ENCODE peak calls at places on chromosomes 13 and 19, in five cellular contexts. One of them, this sample, is unnamed.
A peak's percentile ranks its signal among the peaks of the same experiment; 100 is the strongest.

GRCh38 chr19:44590245-44591059 is 22.9 kb upstream of the IGSF23 start:
- DNase-seq in brain microvascular endothelial cell: no peak
- DNase-seq in colonic mucosa: no peak
- DNase-seq in GM23248: no peak
- DNase-seq in transverse colon: no peak
- DNase-seq in this sample: peak; percentile 19

GRCh38 chr19:10379880-10380310 is 477 bp downstream of the TYK2 start:
- DNase-seq in colonic mucosa: no peak
- DNase-seq in GM23248: peak; percentile 41
- DNase-seq in brain microvascular endothelial cell: no peak
- DNase-seq in transverse colon: no peak
- DNase-seq in this sample: no peak

GRCh38 chr19:37699057-37699456 is 20.5 kb downstream of the ZNF607 start:
- DNase-seq in GM23248: no peak
- DNase-seq in colonic mucosa: no peak
- DNase-seq in brain microvascular endothelial cell: no peak
- DNase-seq in transverse colon: no peak
- DNase-seq in this sample: no peak

GRCh38 chr19:37855098-37855497 is 51.3 kb downstream of the WDR87 start:
- DNase-seq in colonic mucosa: peak; percentile 39
- DNase-seq in GM23248: peak; percentile 4
- DNase-seq in transverse colon: peak; percentile 8
- DNase-seq in brain microvascular endothelial cell: peak; percentile 2
- DNase-seq in this sample: no peak

GRCh38 chr19:17479325-17479791 is 9.0 kb downstream of the SLC27A1 start:
- DNase-seq in brain microvascular endothelial cell: peak; percentile 81
- DNase-seq in GM23248: peak; percentile 94
- DNase-seq in transverse colon: no peak
- DNase-seq in colonic mucosa: no peak
- DNase-seq in this sample: no peak

GRCh38 chr13:65907656-65908441 is 1322.3 kb downstream of the PCDH9 start:
- DNase-seq in GM23248: no peak
- DNase-seq in transverse colon: no peak
- DNase-seq in brain microvascular endothelial cell: peak; percentile 66
- DNase-seq in colonic mucosa: no peak
- DNase-seq in this sample: no peak

GRCh38 chr19:53158119-53158656 is 665 bp downstream of the ZNF347 start:
- DNase-seq in brain microvascular endothelial cell: no peak
- DNase-seq in transverse colon: peak; percentile 39
- DNase-seq in colonic mucosa: peak; percentile 52
- DNase-seq in GM23248: peak; percentile 69
- DNase-seq in this sample: peak; percentile 12

GRCh38 chr13:28449826-28450773 is 44.8 kb downstream of the FLT1 start:
- DNase-seq in colonic mucosa: no peak
- DNase-seq in brain microvascular endothelial cell: no peak
- DNase-seq in transverse colon: no peak
- DNase-seq in GM23248: peak; percentile 30
- DNase-seq in this sample: no peak

GRCh38 chr19:48739835-48740704 is at the start of gene RASIP1:
- DNase-seq in GM23248: no peak
- DNase-seq in brain microvascular endothelial cell: no peak
- DNase-seq in colonic mucosa: no peak
- DNase-seq in transverse colon: no peak
- DNase-seq in this sample: no peak
- H3K27ac ChIP-seq in GM23248: no peak within 1 kb of the TSS
- H3K27ac ChIP-seq in brain microvascular endothelial cell: no peak within 1 kb of the TSS
- H3K27ac ChIP-seq in colonic mucosa: no peak within 1 kb of the TSS
- H3K27ac ChIP-seq in transverse colon: peak within 1 kb of the TSS; percentile 69
- H3K27ac ChIP-seq in this sample: no peak within 1 kb of the TSS

GRCh38 chr19:41306394-41306793 is 3.6 kb upstream of the CCDC97 start:
- DNase-seq in transverse colon: no peak
- DNase-seq in colonic mucosa: no peak
- DNase-seq in GM23248: no peak
- DNase-seq in brain microvascular endothelial cell: no peak
- DNase-seq in this sample: no peak
- H3K36me3 ChIP-seq in transverse colon: no peaks in the 10 kb centered on the region
- H3K36me3 ChIP-seq in colonic mucosa: peaks cover 10% of the 10 kb centered on the region
- H3K36me3 ChIP-seq in GM23248: peaks cover 30% of the 10 kb centered on the region
- H3K36me3 ChIP-seq in brain microvascular endothelial cell: peaks cover 59% of the 10 kb centered on the region
- H3K36me3 ChIP-seq in this sample: peaks cover 29% of the 10 kb centered on the region

GRCh38 chr13:99777873-99778272 is 193.7 kb downstream of the ZIC5 start:
- DNase-seq in transverse colon: no peak
- DNase-seq in brain microvascular endothelial cell: no peak
- DNase-seq in colonic mucosa: no peak
- DNase-seq in GM23248: no peak
- DNase-seq in this sample: no peak
- H3K27ac ChIP-seq in transverse colon: no peak overlapping the region
- H3K27ac ChIP-seq in brain microvascular endothelial cell: no peak overlapping the region
- H3K27ac ChIP-seq in colonic mucosa: no peak overlapping the region
- H3K27ac ChIP-seq in GM23248: no peak overlapping the region
- H3K27ac ChIP-seq in this sample: no peak overlapping the region

GRCh38 chr13:79477968-79478367 is 3.0 kb upstream of the NDFIP2 start:
- DNase-seq in brain microvascular endothelial cell: no peak
- DNase-seq in colonic mucosa: no peak
- DNase-seq in transverse colon: no peak
- DNase-seq in GM23248: peak; percentile 7
- DNase-seq in this sample: no peak

GRCh38 chr13:79481685-79482052 is 714 bp downstream of the NDFIP2 start:
- DNase-seq in GM23248: peak; percentile 32
- DNase-seq in brain microvascular endothelial cell: no peak
- DNase-seq in colonic mucosa: peak; percentile 55
- DNase-seq in transverse colon: peak; percentile 44
- DNase-seq in this sample: peak; percentile 50

GRCh38 chr13:79482271-79482970 is 1.5 kb downstream of the NDFIP2 start:
- DNase-seq in GM23248: peak; percentile 65
- DNase-seq in transverse colon: no peak
- DNase-seq in brain microvascular endothelial cell: no peak
- DNase-seq in colonic mucosa: no peak
- DNase-seq in this sample: peak; percentile 41

GRCh38 chr13:79483302-79483701 is 2.3 kb downstream of the NDFIP2 start:
- DNase-seq in colonic mucosa: no peak
- DNase-seq in transverse colon: no peak
- DNase-seq in brain microvascular endothelial cell: peak; percentile 16
- DNase-seq in GM23248: peak; percentile 75
- DNase-seq in this sample: no peak

GRCh38 chr13:79480954-79481684 is at the start of gene NDFIP2:
- DNase-seq in colonic mucosa: peak; percentile 94
- DNase-seq in transverse colon: peak; percentile 92
- DNase-seq in brain microvascular endothelial cell: peak; percentile 78
- DNase-seq in GM23248: peak; percentile 91
- DNase-seq in this sample: peak; percentile 86
- H3K36me3 ChIP-seq in colonic mucosa: no peaks in the 10 kb centered on the region
- H3K36me3 ChIP-seq in transverse colon: no peaks in the 10 kb centered on the region
- H3K36me3 ChIP-seq in brain microvascular endothelial cell: no peaks in the 10 kb centered on the region
- H3K36me3 ChIP-seq in GM23248: no peaks in the 10 kb centered on the region
- H3K36me3 ChIP-seq in this sample: no peaks in the 10 kb centered on the region

GRCh38 chr13:90099847-90100246 is 1247.6 kb upstream of the MIR17HG start:
- DNase-seq in GM23248: no peak
- DNase-seq in transverse colon: no peak
- DNase-seq in colonic mucosa: no peak
- DNase-seq in brain microvascular endothelial cell: no peak
- DNase-seq in this sample: no peak
- H3K27ac ChIP-seq in GM23248: no peak overlapping the region
- H3K27ac ChIP-seq in transverse colon: no peak overlapping the region
- H3K27ac ChIP-seq in colonic mucosa: no peak overlapping the region
- H3K27ac ChIP-seq in brain microvascular endothelial cell: no peak overlapping the region
- H3K27ac ChIP-seq in this sample: no peak overlapping the region

DNA sequence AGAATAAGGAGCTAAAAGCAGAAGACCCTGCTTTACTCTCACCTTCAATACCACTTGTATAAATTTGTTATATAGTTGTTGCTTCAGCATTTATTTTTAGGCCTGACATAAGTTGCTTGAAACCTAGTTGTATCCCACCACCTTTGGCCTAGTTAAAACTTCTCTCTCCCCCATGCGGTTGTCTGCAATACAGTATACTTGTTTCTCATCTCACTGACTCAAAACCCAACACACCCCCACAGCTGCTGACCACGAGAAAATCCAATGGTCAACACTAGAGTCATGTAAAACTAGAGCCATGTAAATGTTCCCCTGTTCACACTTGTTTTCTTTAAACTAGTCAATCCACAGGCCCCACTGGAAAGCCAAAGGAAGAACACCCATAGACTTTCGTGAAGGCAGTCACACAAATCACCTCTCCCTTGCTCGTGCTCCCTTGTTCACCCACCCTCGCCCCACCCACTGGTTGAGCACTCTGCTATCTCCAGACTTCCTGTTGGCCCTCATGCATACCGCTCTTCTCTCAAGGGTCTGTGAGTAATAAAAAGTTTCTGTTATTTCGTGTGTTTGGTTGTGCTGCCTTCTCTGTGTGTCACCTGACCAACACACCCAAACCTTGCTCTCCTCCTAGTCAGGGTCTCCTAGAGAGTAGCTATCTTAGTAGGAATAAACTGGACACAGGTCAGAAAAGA is 12.9 kb upstream of the CCDC169 start:
- DNase-seq in colonic mucosa: no peak
- DNase-seq in GM23248: no peak
- DNase-seq in brain microvascular endothelial cell: peak; percentile 8
- DNase-seq in transverse colon: no peak
- DNase-seq in this sample: no peak
- H3K36me3 ChIP-seq in colonic mucosa: no peaks in the 10 kb centered on the region
- H3K36me3 ChIP-seq in GM23248: peaks cover 40% of the 10 kb centered on the region
- H3K36me3 ChIP-seq in brain microvascular endothelial cell: peaks cover 20% of the 10 kb centered on the region
- H3K36me3 ChIP-seq in transverse colon: no peaks in the 10 kb centered on the region
- H3K36me3 ChIP-seq in this sample: peaks cover 6% of the 10 kb centered on the region

GRCh38 chr13:30829145-30829544 is 76.9 kb upstream of the MEDAG start:
- DNase-seq in GM23248: peak; percentile 83
- DNase-seq in colonic mucosa: no peak
- DNase-seq in brain microvascular endothelial cell: peak; percentile 60
- DNase-seq in transverse colon: no peak
- DNase-seq in this sample: no peak
- H3K27ac ChIP-seq in GM23248: peak overlapping the region; percentile 49
- H3K27ac ChIP-seq in colonic mucosa: no peak overlapping the region
- H3K27ac ChIP-seq in brain microvascular endothelial cell: no peak overlapping the region
- H3K27ac ChIP-seq in transverse colon: no peak overlapping the region
- H3K27ac ChIP-seq in this sample: no peak overlapping the region

DNA sequence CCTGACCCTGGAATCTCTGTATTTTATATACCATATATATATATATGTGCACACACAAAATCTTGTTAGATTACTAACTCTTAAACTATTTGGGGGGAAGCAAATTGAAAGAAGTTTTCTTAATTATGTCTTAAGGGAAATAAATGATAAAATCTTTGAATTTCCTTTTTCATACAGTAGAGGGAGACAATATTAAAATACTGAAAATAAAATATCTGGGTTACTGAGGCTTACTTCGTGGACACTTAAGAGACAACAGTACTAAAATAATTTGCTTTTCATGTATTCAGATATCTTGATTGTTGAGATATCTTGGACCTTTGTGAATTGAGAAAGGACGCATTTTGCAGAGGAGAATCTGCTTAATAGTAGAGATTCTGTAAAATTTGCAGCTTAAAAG is 17.0 kb downstream of the SUGT1 start:
- DNase-seq in colonic mucosa: no peak
- DNase-seq in brain microvascular endothelial cell: no peak
- DNase-seq in transverse colon: no peak
- DNase-seq in GM23248: peak; percentile 7
- DNase-seq in this sample: no peak
- H3K36me3 ChIP-seq in colonic mucosa: no peaks in the 10 kb centered on the region
- H3K36me3 ChIP-seq in brain microvascular endothelial cell: peaks cover 28% of the 10 kb centered on the region
- H3K36me3 ChIP-seq in transverse colon: no peaks in the 10 kb centered on the region
- H3K36me3 ChIP-seq in GM23248: peaks cover 36% of the 10 kb centered on the region
- H3K36me3 ChIP-seq in this sample: peaks cover 5% of the 10 kb centered on the region